ENCODE peak calls at places on chromosome 19, in six cellular contexts. H is H1, R is GM12878, V is GM12892, F is K562, I is HepG2. M is an unnamed sample.
A peak's percentile ranks its signal among the peaks of the same experiment; 100 is the strongest.

GRCh38 chr19:31718041-31718440 is 368.8 kb upstream of the TSHZ3 start:
- DNase-seq in I (no peak), R (no peak), H (no peak), F (no peak), V (no peak), M (no peak)

GRCh38 chr19:47111081-47111589 is 2.4 kb downstream of the ZC3H4 start:
- DNase-seq in I (no peak), H (no peak), R (no peak), F (peak; percentile 51), V (no peak), M (no peak)

GRCh38 chr19:46722421-46723022 is 5.6 kb upstream of the PRKD2 start:
- DNase-seq in V (no peak), H (no peak), I (no peak), F (no peak), R (no peak), M (no peak)

GRCh38 chr19:43207991-43208390 is 2.6 kb upstream of the PSG4 start:
- DNase-seq in V (no peak), R (no peak), H (no peak), I (no peak), F (no peak), M (no peak)

GRCh38 chr19:4988770-4989251 is 19.9 kb downstream of the KDM4B start:
- DNase-seq in I (no peak), F (no peak), H (no peak), V (no peak), R (no peak), M (no peak)

GRCh38 chr19:3492131-3492839 is 8.2 kb downstream of the DOHH start:
- DNase-seq in I (no peak), F (no peak), V (no peak), R (no peak), H (no peak), M (no peak)

GRCh38 chr19:13640611-13641010 is 123.7 kb upstream of the MRI1 start:
- DNase-seq in R (no peak), V (no peak), F (no peak), H (no peak), I (no peak), M (no peak)

GRCh38 chr19:8585894-8586750 is 8.9 kb upstream of the MYO1F start:
- DNase-seq in I (peak; percentile 28), R (no peak), F (peak; percentile 83), V (no peak), H (peak; percentile 64), M (no peak)

GRCh38 chr19:4633140-4633967 is 6.0 kb upstream of the TNFAIP8L1 start:
- DNase-seq in F (peak; percentile 81), V (no peak), H (no peak), R (peak; percentile 16), I (peak; percentile 67), M (no peak)

GRCh38 chr19:3369337-3370213 is 3.2 kb downstream of the NFIC start:
- DNase-seq in V (peak; percentile 66), F (no peak), R (no peak), I (no peak), H (no peak), M (no peak)

GRCh38 chr19:3133793-3134116 is 2.1 kb upstream of the GNA15 start:
- DNase-seq in F (no peak), H (no peak), I (no peak), R (no peak), V (no peak), M (no peak)

GRCh38 chr19:19361075-19361594 is 40.5 kb downstream of the MAU2 start:
- DNase-seq in R (peak; percentile 73), F (peak; percentile 71), V (no peak), I (peak; percentile 83), H (peak; percentile 71), M (peak; percentile 51)

GRCh38 chr19:45878043-45878794 is 7.7 kb downstream of the IRF2BP1 start:
- DNase-seq in R (no peak), H (no peak), I (peak; percentile 66), F (no peak), V (no peak), M (no peak)

GRCh38 chr19:10864538-10864899 is 6.8 kb upstream of the CARM1 start:
- DNase-seq in I (peak; percentile 68), H (no peak), V (peak; percentile 84), F (peak; percentile 83), R (no peak), M (peak; percentile 68)

GRCh38 chr19:6048808-6049405 is 61.4 kb downstream of the RFX2 start:
- DNase-seq in V (peak; percentile 81), R (peak; percentile 35), I (peak; percentile 69), H (no peak), F (peak; percentile 83), M (peak; percentile 83)

GRCh38 chr19:6045108-6045507 is 65.2 kb downstream of the RFX2 start:
- DNase-seq in R (no peak), H (no peak), V (no peak), F (no peak), I (no peak), M (no peak)

GRCh38 chr19:6048348-6048747 is 62.0 kb downstream of the RFX2 start:
- DNase-seq in H (no peak), I (no peak), F (no peak), R (no peak), V (no peak), M (no peak)

GRCh38 chr19:6047741-6048231 is 62.5 kb downstream of the RFX2 start:
- DNase-seq in R (no peak), H (no peak), V (no peak), F (peak; percentile 60), I (peak; percentile 70), M (no peak)

GRCh38 chr19:6047256-6047655 is 63.0 kb downstream of the RFX2 start:
- DNase-seq in F (no peak), R (no peak), V (no peak), I (no peak), H (no peak), M (no peak)
- TF ChIP-seq POLR2A in F (no peak), R (no peak), V (no peak), I (no peak), H (no peak), M (no peak)

DNA sequence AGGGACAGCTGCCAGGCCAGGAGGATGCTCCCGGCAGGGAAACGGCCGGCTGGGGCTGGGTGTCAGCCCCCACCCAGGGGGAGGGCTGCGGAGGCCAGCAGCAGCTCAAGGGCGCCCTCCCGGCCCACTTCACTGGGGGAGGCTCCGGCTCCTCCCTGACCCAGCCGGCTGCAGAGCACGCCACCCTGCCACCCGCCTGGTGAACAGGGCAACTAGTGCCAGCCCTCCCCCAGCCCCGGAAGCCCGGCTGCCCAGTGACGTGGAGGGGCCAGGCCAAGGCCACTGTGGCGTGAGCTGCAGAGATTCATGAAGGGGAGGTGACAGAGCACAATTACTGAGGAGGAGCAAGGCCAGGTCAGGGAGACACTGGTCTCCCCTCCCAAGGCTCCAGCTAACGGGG is 14.7 kb downstream of the REXO1 start:
- DNase-seq in H (no peak), R (no peak), V (no peak), I (no peak), F (no peak), M (no peak)
- TF ChIP-seq TAF1 in H (no peak), R (no peak), V (no peak), I (no peak), F (no peak), M (no peak)

DNA sequence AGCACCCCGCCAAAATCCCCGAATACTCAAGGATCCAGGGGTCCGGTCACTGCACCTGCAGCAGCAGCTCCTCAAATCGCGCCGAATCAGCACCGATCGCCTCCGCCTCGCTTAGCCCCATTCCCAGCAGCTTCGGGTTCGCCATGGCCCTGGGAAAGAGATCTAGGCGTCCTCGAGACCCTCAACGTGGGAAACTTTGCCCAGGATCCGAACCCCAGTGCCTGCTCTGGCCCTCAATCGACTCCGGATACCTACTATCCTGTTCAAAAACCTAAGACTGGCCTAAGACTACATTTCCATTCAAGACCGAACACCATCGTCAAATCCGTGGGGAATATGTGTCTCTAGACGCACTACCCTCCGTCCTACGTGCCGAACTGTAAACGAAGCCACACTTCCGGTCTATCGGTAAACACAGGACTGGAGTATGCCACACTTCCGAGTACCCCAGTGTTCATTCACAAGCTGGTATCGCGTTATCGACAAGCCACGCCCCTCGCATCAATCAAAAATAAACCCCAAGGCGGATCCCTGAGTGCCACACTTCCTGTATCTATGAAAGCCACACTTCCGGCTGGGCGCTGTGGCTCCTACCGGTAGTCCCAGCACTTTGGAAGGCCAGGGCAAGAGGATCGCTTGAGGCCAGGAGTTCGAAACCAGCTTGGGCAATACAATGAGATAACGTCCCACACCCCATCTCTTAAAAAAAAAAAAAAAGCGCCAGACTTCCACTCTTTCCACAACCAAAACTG is at the start of gene PIH1D1:
- DNase-seq in I (peak; percentile 99), V (peak; percentile 80), R (peak; percentile 99), H (peak; percentile 95), F (peak; percentile 78), M (peak; percentile 78)
- TF ChIP-seq POLR2A in I (peak; percentile 93), V (peak; percentile 68), R (peak; percentile 80), H (peak; percentile 86), F (peak; percentile 87), M (peak; percentile 68)

DNA sequence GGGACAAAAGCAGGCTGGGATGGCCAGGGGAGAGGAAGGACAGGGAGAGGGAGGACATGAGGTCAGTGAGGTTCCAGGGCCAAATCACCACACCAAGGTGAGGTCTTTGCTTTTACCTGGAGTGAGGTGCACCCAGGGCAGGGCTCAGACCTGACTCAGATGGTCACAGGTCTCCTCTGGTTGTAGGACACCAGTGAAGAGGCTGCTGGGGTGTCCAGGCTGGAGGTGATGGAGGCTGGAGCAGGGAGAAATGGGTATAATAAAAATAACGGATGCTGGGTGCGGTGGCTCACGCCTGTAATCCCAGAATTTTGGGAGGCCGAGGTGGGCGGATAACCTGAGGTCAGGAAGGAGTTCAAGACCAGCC is 6.9 kb downstream of the GRAMD1A start:
- DNase-seq in R (no peak), I (no peak), V (no peak), F (no peak), H (no peak), M (no peak)
- TF ChIP-seq TAF1 in R (no peak), I (no peak), V (no peak), F (no peak), H (no peak), M (no peak)

GRCh38 chr19:57560049-57560491 is 407 bp upstream of the ZNF550 start:
- DNase-seq in R (no peak), I (no peak), F (no peak), H (no peak), V (no peak), M (no peak)

GRCh38 chr19:57559008-57559403 is 657 bp downstream of the ZNF550 start:
- DNase-seq in I (peak; percentile 12), R (no peak), F (peak; percentile 25), V (peak; percentile 37), H (no peak), M (peak; percentile 24)

GRCh38 chr19:57558525-57558924 is 1.1 kb downstream of the ZNF550 start:
- DNase-seq in H (no peak), I (peak; percentile 18), F (no peak), V (no peak), R (no peak), M (no peak)

GRCh38 chr19:57563547-57563946 is 3.9 kb upstream of the ZNF550 start:
- DNase-seq in H (no peak), R (no peak), V (no peak), F (no peak), I (no peak), M (no peak)

DNA sequence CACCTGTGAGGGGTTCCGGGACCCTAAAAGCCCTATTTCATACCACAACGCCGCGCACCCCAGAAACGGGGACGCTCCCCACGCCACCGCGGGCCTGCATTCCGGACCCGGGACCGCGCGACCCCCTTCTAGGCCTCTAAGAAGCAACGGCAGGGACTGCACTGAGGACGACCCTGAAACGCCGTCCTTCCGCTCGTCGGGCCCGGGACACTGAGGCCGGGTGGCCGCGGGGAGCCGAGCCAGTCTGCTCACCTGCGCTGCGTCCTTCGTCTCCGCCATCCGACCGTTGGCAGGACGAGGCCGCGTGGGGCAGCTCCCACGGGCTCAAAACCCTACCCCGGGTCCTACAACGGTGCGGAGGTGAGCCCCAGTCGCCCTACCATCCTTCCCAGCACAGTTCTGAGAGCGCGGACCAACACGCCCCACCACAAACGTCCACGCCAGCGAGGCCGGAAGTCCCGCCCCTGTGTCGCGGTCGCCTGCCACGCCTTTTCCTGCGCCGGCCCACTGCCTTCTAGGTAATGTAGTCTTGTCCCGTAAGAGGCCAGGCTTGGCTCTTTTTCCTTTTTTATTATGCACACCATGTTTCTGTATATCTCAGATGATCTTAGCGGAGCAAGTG is at the start of gene ZNF550:
- DNase-seq in I (peak; percentile 76), F (peak; percentile 83), V (peak; percentile 83), H (no peak), R (peak; percentile 49), M (peak; percentile 91)
- TF ChIP-seq POLR2A in I (peak; percentile 91), F (peak; percentile 70), V (peak; percentile 77), H (peak; percentile 71), R (peak; percentile 91), M (peak; percentile 53)